ENCODE peak calls at places on chromosomes 6 and 20, in eight cellular contexts. U is mammary epithelial cell, Y is HCT116, X is heart left ventricle, G is colonic mucosa, Z is MM.1S, J is cardiac muscle cell, L is IMR-90. B is an unnamed sample.

GRCh38 chr6:1383729-1384548 is 5.4 kb upstream of the FOXF2 start:
- DNase-seq in J (no peak), X (no peak), Z (no peak), U (no peak), L (no peak), G (no peak), Y (no peak), B (no peak)

GRCh38 chr6:148455225-148455624 is 112.6 kb downstream of the SASH1 start:
- DNase-seq in J (peak; percentile 47), U (no peak), Z (no peak), X (no peak), G (no peak), L (peak; percentile 90), Y (no peak), B (no peak)

GRCh38 chr6:132147530-132148011 is 196.4 kb upstream of the CCN2 start:
- DNase-seq in Y (no peak), L (peak; percentile 91), G (no peak), X (peak; percentile 44), U (no peak), Z (no peak), J (peak; percentile 20), B (no peak)

GRCh38 chr20:33630507-33630906 is 31.6 kb upstream of the C20orf144 start:
- DNase-seq in Z (no peak), G (no peak), U (no peak), X (no peak), J (peak; percentile 87), Y (no peak), L (no peak), B (no peak)

GRCh38 chr6:116217069-116217468 is 36.8 kb downstream of the TSPYL4 start:
- DNase-seq in G (no peak), L (peak; percentile 52), U (peak; percentile 29), J (peak; percentile 71), X (no peak), Z (peak; percentile 47), Y (peak; percentile 24), B (no peak)

GRCh38 chr20:50292324-50293243 is 102.0 kb downstream of the CEBPB start:
- DNase-seq in X (peak; percentile 97), G (peak; percentile 87), L (peak; percentile 99), Z (no peak), Y (no peak), U (peak; percentile 51), J (peak; percentile 97), B (no peak)

GRCh38 chr20:34791289-34792020 is 34.0 kb downstream of the NCOA6 start:
- DNase-seq in X (no peak), G (no peak), U (no peak), Z (no peak), L (peak; percentile 67), J (peak; percentile 69), Y (no peak), B (peak; percentile 56)

GRCh38 chr6:13194852-13195251 is 133.5 kb downstream of the TBC1D7 start:
- DNase-seq in J (peak; percentile 85), G (peak; percentile 32), X (no peak), Y (peak; percentile 21), L (peak; percentile 65), U (peak; percentile 14), Z (peak; percentile 89), B (peak; percentile 11)

GRCh38 chr20:20225325-20225724 is 142.6 kb upstream of the INSM1 start:
- DNase-seq in X (no peak), L (no peak), Y (no peak), G (no peak), Z (no peak), U (no peak), J (no peak), B (no peak)

GRCh38 chr20:20224806-20225205 is 143.1 kb upstream of the INSM1 start:
- DNase-seq in U (no peak), L (no peak), Y (no peak), J (no peak), X (no peak), Z (no peak), G (no peak), B (no peak)

GRCh38 chr20:20227013-20227571 is 140.8 kb upstream of the INSM1 start:
- DNase-seq in Z (no peak), L (no peak), X (no peak), J (no peak), G (no peak), U (no peak), Y (no peak), B (no peak)

GRCh38 chr20:20228351-20228750 is 139.6 kb upstream of the INSM1 start:
- DNase-seq in U (peak; percentile 31), G (no peak), L (no peak), X (no peak), Y (no peak), J (no peak), Z (no peak), B (no peak)

DNA sequence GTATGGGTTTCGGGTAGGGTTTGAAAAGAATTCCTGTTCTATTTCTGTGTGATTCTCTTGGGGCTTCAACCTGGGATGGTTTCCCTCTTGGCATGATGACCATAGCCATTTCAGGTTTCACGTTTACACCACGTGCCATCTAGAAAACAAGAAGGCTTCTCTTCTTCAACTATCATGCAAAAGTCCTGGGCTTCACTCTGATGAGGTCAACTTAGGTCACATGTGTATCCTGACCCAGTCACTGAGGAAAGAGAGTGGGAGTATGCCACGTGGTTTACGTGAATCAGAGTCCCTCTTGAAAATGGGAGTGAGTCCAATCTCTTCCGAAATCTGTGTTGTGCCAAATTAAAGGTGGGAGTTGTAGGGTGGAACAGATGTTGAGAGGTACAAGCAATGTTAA is 141.3 kb upstream of the INSM1 start:
- DNase-seq in L (no peak), Y (no peak), U (no peak), Z (no peak), G (no peak), X (no peak), J (no peak), B (no peak)
- H3K4me3 ChIP-seq in L (no peak overlapping the region), Y (no peak overlapping the region), U (no peak overlapping the region), Z (no peak overlapping the region), G (no peak overlapping the region), X (no peak overlapping the region), J (no peak overlapping the region), B (no peak overlapping the region)

GRCh38 chr6:150662814-150663213 is 63.1 kb downstream of the PLEKHG1 start:
- DNase-seq in Y (no peak), L (no peak), X (no peak), Z (no peak), J (no peak), G (no peak), U (no peak), B (no peak)

GRCh38 chr6:150666071-150666470 is 66.4 kb downstream of the PLEKHG1 start:
- DNase-seq in G (no peak), J (peak; percentile 46), L (no peak), Y (no peak), U (no peak), X (peak; percentile 34), Z (no peak), B (no peak)

GRCh38 chr6:150661608-150662007 is 61.9 kb downstream of the PLEKHG1 start:
- DNase-seq in U (no peak), Y (no peak), L (no peak), X (no peak), G (no peak), J (no peak), Z (no peak), B (no peak)

GRCh38 chr6:150667977-150668716 is 68.5 kb downstream of the PLEKHG1 start:
- DNase-seq in U (peak; percentile 93), Z (peak; percentile 25), G (peak; percentile 92), Y (peak; percentile 75), L (peak; percentile 58), J (peak; percentile 94), X (peak; percentile 94), B (peak; percentile 75)

DNA sequence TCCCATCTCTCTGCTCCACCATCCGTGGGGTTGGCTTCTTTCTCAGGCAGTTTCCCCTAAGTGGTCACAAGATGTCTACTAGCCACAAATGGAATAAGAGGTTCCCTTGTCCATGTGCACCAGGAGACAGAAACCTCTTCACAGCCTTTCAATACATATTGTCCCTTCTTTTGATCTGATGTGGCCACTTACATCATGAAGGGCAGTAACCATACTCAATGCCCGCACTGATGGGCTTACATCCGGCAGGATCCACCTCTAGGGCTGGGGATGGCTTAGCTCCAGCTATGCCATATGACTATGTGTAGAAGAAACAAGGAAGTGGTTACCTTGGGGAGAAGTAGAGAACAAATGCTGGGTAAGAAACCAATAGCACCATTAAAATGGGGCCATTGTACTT is 64.4 kb downstream of the PLEKHG1 start:
- DNase-seq in Y (no peak), Z (no peak), J (no peak), L (no peak), G (no peak), U (no peak), X (no peak), B (no peak)
- TF ChIP-seq CTCF in Y (no peak), Z (no peak), J (no peak), L (no peak), G (no peak), U (no peak), X (no peak), B (no peak)

GRCh38 chr6:33633084-33633461 is 12.0 kb downstream of the ITPR3 start:
- DNase-seq in J (no peak), U (no peak), G (no peak), Z (no peak), X (no peak), L (no peak), Y (no peak), B (no peak)

GRCh38 chr6:33634986-33635385 is 13.9 kb downstream of the ITPR3 start:
- DNase-seq in L (no peak), J (no peak), Z (no peak), Y (no peak), G (no peak), U (no peak), X (no peak), B (no peak)

GRCh38 chr6:33634203-33634727 is 13.1 kb downstream of the ITPR3 start:
- DNase-seq in J (no peak), G (no peak), Z (no peak), X (no peak), U (no peak), Y (no peak), L (no peak), B (no peak)

GRCh38 chr6:33632603-33633039 is 11.5 kb downstream of the ITPR3 start:
- DNase-seq in U (peak; percentile 30), X (no peak), Y (peak; percentile 37), G (peak; percentile 72), J (peak; percentile 50), Z (no peak), L (no peak), B (no peak)

GRCh38 chr6:33633462-33634158 is 12.5 kb downstream of the ITPR3 start:
- DNase-seq in J (peak; percentile 76), X (peak; percentile 72), G (peak; percentile 76), Z (peak; percentile 67), L (peak; percentile 27), Y (no peak), U (peak; percentile 74), B (no peak)
- H3K4me3 ChIP-seq in J (peak overlapping the region; percentile 37), X (peak overlapping the region; percentile 47), G (peak overlapping the region; percentile 37), Z (peak overlapping the region; percentile 34), L (peak overlapping the region; percentile 61), Y (peak overlapping the region; percentile 31), U (no peak overlapping the region), B (peak overlapping the region; percentile 56)

GRCh38 chr6:20681243-20681684 is 147.0 kb downstream of the CDKAL1 start:
- DNase-seq in Z (no peak), Y (no peak), J (no peak), U (no peak), X (no peak), G (no peak), L (no peak), B (no peak)

GRCh38 chr6:20673458-20673857 is 139.2 kb downstream of the CDKAL1 start:
- DNase-seq in X (no peak), J (no peak), U (no peak), G (no peak), L (no peak), Z (no peak), Y (no peak), B (no peak)

GRCh38 chr6:20680697-20681165 is 146.5 kb downstream of the CDKAL1 start:
- DNase-seq in L (peak; percentile 23), X (no peak), J (peak; percentile 53), Y (no peak), Z (peak; percentile 19), U (peak; percentile 55), G (no peak), B (no peak)

GRCh38 chr6:20674664-20675063 is 140.4 kb downstream of the CDKAL1 start:
- DNase-seq in J (no peak), X (no peak), L (no peak), Y (no peak), Z (no peak), G (no peak), U (no peak), B (no peak)

DNA sequence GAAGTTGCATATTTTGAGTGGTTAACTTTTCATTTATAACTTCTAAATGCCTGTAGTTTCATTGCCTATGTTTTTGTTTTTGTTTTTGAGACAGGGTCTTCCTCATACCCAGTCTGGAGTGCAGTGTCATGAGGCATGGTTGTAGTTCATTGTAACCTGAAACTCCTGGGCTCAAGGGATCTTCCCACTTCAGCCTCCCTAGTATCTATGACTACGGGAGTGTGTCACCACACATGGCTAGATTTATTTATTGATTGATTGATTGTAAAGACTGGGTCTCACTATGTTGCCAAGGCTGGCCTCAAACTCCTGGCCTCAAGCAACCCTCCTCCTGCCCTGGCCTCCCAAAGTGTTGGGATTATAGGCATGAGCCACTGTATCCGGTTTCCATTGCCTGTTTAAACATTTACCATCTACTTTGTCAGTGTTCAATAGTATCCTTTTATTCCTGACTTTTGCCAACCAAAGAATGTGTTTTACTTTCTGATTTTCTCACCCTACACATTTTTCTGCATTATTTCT is 144.6 kb downstream of the CDKAL1 start:
- DNase-seq in Y (no peak), J (no peak), Z (no peak), X (no peak), G (no peak), L (peak; percentile 12), U (no peak), B (no peak)
- TF ChIP-seq CTCF in Y (no peak), J (no peak), Z (no peak), X (no peak), G (no peak), L (no peak), U (no peak), B (no peak)